ENCODE peak calls at places on chromosomes 3 and 15, in nine cellular contexts. T is foreskin fibroblast, R is activated T-cell treated with anti-CD3 and anti-CD28 coated beads for 1 hour, U is GM18507, F is Daoy, I is NCI-H345, O is mesothelial cell of epicardium, A is Peyer's patch, J is non-pigmented ciliary epithelial cell. E is an unnamed sample.

GRCh38 chr15:73968461-73968860 is 23.6 kb downstream of the STOML1 start:
- DNase-seq in T (no peak), R (no peak), U (no peak), F (no peak), I (no peak), O (no peak), A (no peak), J (no peak), E (no peak)

GRCh38 chr3:27632431-27633223 is 89.5 kb downstream of the EOMES start:
- DNase-seq in T (peak; percentile 54), R (peak; percentile 19), U (peak; percentile 18), F (peak; percentile 58), I (peak; percentile 36), O (no peak), A (peak; percentile 77), J (no peak), E (peak; percentile 12)

GRCh38 chr3:115628075-115628412 is 4.7 kb downstream of the GAP43 start:
- DNase-seq in T (no peak), R (no peak), U (no peak), F (no peak), I (no peak), O (no peak), A (no peak), J (no peak), E (no peak)

GRCh38 chr15:82021021-82021420 is 24.8 kb downstream of the MEX3B start:
- DNase-seq in T (no peak), R (no peak), U (no peak), F (no peak), I (peak; percentile 13), O (no peak), A (no peak), J (no peak), E (no peak)

GRCh38 chr3:57029924-57030323 is 30.5 kb upstream of the SPATA12 start:
- DNase-seq in T (no peak), R (no peak), U (no peak), F (no peak), I (no peak), O (no peak), A (no peak), J (no peak), E (no peak)

GRCh38 chr3:25567806-25568524 is 96.7 kb downstream of the TOP2B start:
- DNase-seq in T (no peak), R (no peak), U (no peak), F (no peak), I (no peak), O (no peak), A (no peak), J (no peak), E (no peak)

GRCh38 chr3:71688121-71688520 is 37.1 kb downstream of the EIF4E3 start:
- DNase-seq in T (no peak), R (no peak), U (no peak), F (no peak), I (no peak), O (no peak), A (no peak), J (no peak), E (no peak)

GRCh38 chr15:57259511-57260143 is 116.7 kb upstream of the CGNL1 start:
- DNase-seq in T (no peak), R (no peak), U (no peak), F (no peak), I (peak; percentile 98), O (no peak), A (no peak), J (no peak), E (peak; percentile 88)

GRCh38 chr3:183966361-183966791 is 51.3 kb downstream of the ABCC5 start:
- DNase-seq in T (no peak), R (no peak), U (no peak), F (no peak), I (no peak), O (no peak), A (no peak), J (no peak), E (no peak)

GRCh38 chr15:95267476-95267875 is 1036.1 kb downstream of the MCTP2 start:
- DNase-seq in T (no peak), R (no peak), U (no peak), F (no peak), I (no peak), O (no peak), A (no peak), J (no peak), E (no peak)

GRCh38 chr3:155704771-155705559 is 39.9 kb downstream of the PLCH1 start:
- DNase-seq in T (no peak), R (no peak), U (no peak), F (no peak), I (no peak), O (no peak), A (no peak), J (no peak), E (no peak)

GRCh38 chr15:94494732-94495131 is 263.4 kb downstream of the MCTP2 start:
- DNase-seq in T (no peak), R (no peak), U (no peak), F (peak; percentile 23), I (no peak), O (no peak), A (no peak), J (no peak), E (no peak)

GRCh38 chr3:105965384-105965783 is 96.6 kb upstream of the CBLB start:
- DNase-seq in T (peak; percentile 62), R (no peak), U (no peak), F (peak; percentile 19), I (no peak), O (no peak), A (no peak), J (no peak), E (no peak)

GRCh38 chr3:52281980-52282801 is 3.7 kb upstream of the WDR82 start:
- DNase-seq in T (peak; percentile 46), R (peak; percentile 29), U (no peak), F (no peak), I (no peak), O (no peak), A (peak; percentile 70), J (no peak), E (no peak)

GRCh38 chr3:127003601-127004280 is 20.8 kb downstream of the PLXNA1 start:
- DNase-seq in T (no peak), R (no peak), U (no peak), F (no peak), I (no peak), O (no peak), A (no peak), J (no peak), E (no peak)